ENCODE peak calls at places on chromosomes 11 and 22, in seven cellular contexts. K is cardiac muscle cell, M is upper lobe of right lung, D is tibial nerve, Z is PC-3, P is right cardiac atrium, O is neuronal stem cell. T is an unnamed sample. For H3K9me3, the result is how much of the 10 kb centered on the place peaks cover.

GRCh38 chr11:12761029-12761428 is 86.8 kb downstream of the TEAD1 start:
- DNase-seq in K (no peak), M (no peak), D (no peak), Z (peak), P (no peak), O (no peak), T (no peak)

GRCh38 chr11:27786331-27786730 is 86.1 kb upstream of the BDNF start:
- DNase-seq in K (no peak), M (no peak), D (no peak), Z (no peak), P (no peak), O (no peak), T (no peak)

GRCh38 chr11:26227311-26227710 is 104.6 kb upstream of the ANO3 start:
- DNase-seq in K (peak), M (no peak), D (no peak), Z (peak), P (no peak), O (no peak), T (no peak)

GRCh38 chr11:68009391-68010000 is 631 bp upstream of the ALDH3B1 start:
- DNase-seq in K (no peak), M (peak), D (no peak), Z (peak), P (peak), O (no peak), T (no peak)

GRCh38 chr11:118705111-118705741 is 25.8 kb upstream of the TREH start:
- DNase-seq in K (no peak), M (no peak), D (no peak), Z (no peak), P (peak), O (no peak), T (peak)

GRCh38 chr11:127998421-127998820 is 588.9 kb downstream of the ETS1 start:
- DNase-seq in K (no peak), M (no peak), D (no peak), Z (peak), P (no peak), O (no peak), T (no peak)

GRCh38 chr11:20617346-20617745 is 17.9 kb downstream of the SLC6A5 start:
- DNase-seq in K (no peak), M (no peak), D (no peak), Z (no peak), P (peak), O (no peak), T (no peak)

GRCh38 chr11:27423125-27423524 is 49.5 kb downstream of the LGR4 start:
- DNase-seq in K (no peak), M (no peak), D (no peak), Z (no peak), P (peak), O (no peak), T (no peak)

GRCh38 chr22:49230194-49230577 is 597.5 kb downstream of the BRD1 start:
- DNase-seq in K (peak), M (no peak), D (no peak), Z (no peak), P (no peak), O (peak), T (peak)

GRCh38 chr11:44833869-44834452 is 107.2 kb downstream of the TSPAN18 start:
- DNase-seq in K (no peak), M (no peak), D (no peak), Z (peak), P (no peak), O (peak), T (peak)

GRCh38 chr22:37428649-37429586 is 1.6 kb upstream of the ELFN2 start:
- DNase-seq in K (peak), M (no peak), D (no peak), Z (no peak), P (peak), O (peak), T (peak)

GRCh38 chr11:65954771-65955170 is 6.8 kb upstream of the SART1 start:
- DNase-seq in K (no peak), M (no peak), D (no peak), Z (no peak), P (no peak), O (no peak), T (no peak)

GRCh38 chr22:18070556-18071306 is 7.1 kb upstream of the PEX26 start:
- DNase-seq in K (no peak), M (peak), D (no peak), Z (peak), P (peak), O (no peak), T (peak)

GRCh38 chr11:71252782-71253730 is 679 bp upstream of the SHANK2 start:
- DNase-seq in K (peak), M (peak), D (no peak), Z (peak), P (no peak), O (no peak), T (no peak)

GRCh38 chr11:127618721-127619120 is 618.2 kb upstream of the KIRREL3 start:
- DNase-seq in K (no peak), M (no peak), D (no peak), Z (no peak), P (no peak), O (no peak), T (no peak)

GRCh38 chr11:96055706-96056387 is 131.9 kb upstream of the MTMR2 start:
- DNase-seq in K (no peak), M (no peak), D (no peak), Z (peak), P (no peak), O (peak), T (peak)

GRCh38 chr22:20298803-20299735 is 20.8 kb downstream of the DGCR6L start:
- DNase-seq in K (peak), M (peak), D (peak), Z (peak), P (peak), O (peak), T (peak)

GRCh38 chr22:49992921-49993648 is 19.5 kb downstream of the IL17REL start:
- DNase-seq in K (peak), M (peak), D (peak), Z (peak), P (peak), O (no peak), T (peak)

DNA sequence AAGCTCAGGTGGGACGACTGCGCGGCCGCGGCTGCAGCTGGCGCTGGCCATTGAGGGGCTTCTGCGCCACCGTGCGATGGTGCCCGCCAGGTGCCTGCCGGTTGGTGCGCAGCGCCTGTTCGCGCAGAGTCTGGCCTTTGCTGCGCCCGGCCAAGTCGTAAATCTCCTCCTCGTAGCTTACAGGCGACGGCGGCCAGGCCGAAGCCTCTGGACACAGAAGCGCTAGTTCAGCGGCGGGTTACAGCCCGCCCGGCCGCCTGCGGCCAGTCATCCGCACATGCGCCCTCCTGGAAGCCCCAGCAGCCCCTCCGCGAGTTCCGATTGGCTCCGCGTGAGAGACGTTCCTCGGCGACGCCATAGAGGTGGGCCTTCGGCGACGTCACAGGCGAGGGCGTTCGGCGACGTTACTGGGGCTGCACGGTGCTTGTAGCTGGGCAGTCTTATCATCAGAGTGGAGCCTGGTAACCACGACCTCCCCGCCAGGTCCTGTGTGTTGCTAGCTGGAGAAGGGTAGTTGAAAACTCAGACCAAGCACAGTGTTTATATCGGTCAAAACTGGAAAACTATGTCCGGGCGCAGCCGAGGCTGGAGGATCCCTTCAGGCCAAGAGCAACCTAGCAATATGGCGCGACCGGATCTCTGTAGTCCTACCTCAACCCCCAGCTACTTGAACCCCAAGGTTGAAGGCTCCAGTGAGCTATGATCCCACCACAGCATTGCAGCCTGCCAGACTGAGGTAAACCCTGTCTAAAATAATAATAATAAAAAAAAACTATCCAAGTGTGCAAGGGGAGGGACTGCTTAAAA is 265.7 kb downstream of the OR4C45 start:
- DNase-seq in K (no peak), M (no peak), D (no peak), Z (no peak), P (peak), O (no peak), T (no peak)
- H3K9me3 ChIP-seq in K (under half), M (under half), D (under half), Z (under half), P (under half), O (under half), T (under half)

GRCh38 chr22:47396515-47396914 is 634.1 kb downstream of the TBC1D22A start:
- DNase-seq in K (no peak), M (peak), D (no peak), Z (no peak), P (no peak), O (no peak), T (no peak)

GRCh38 chr22:47395481-47395880 is 633.0 kb downstream of the TBC1D22A start:
- DNase-seq in K (no peak), M (peak), D (no peak), Z (peak), P (no peak), O (no peak), T (no peak)

GRCh38 chr22:47396105-47396504 is 633.7 kb downstream of the TBC1D22A start:
- DNase-seq in K (no peak), M (peak), D (no peak), Z (no peak), P (no peak), O (no peak), T (no peak)

GRCh38 chr22:47393191-47393590 is 630.7 kb downstream of the TBC1D22A start:
- DNase-seq in K (no peak), M (peak), D (no peak), Z (no peak), P (no peak), O (no peak), T (no peak)

GRCh38 chr22:47394504-47395440 is 632.3 kb downstream of the TBC1D22A start:
- DNase-seq in K (no peak), M (peak), D (no peak), Z (no peak), P (no peak), O (no peak), T (no peak)
- H3K9me3 ChIP-seq in K (under half), M (under half), D (under half), Z (under half), P (under half), O (under half), T (under half)

DNA sequence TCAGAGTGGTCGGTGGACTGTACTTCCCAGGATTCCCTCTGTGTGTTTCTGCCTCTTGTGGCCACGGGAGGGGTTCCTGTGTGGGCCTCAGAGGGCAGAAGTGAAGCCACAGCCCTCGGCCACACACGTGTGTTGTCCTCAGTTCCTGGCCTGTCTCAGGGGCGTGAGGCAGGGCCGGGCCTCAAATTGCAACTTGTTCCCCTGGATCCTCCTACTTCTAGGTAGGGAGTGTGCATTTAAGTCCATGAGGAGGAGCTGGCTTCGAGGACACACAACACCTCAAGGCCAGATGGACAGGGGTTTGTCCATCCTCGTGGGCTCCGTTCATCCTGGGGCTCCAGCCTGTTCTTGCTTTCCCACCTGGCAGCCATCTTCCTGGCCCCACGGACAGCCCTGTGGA is 573.0 kb downstream of the TBC1D22A start:
- DNase-seq in K (no peak), M (no peak), D (no peak), Z (no peak), P (no peak), O (no peak), T (no peak)
- H3K9me3 ChIP-seq in K (under half), M (under half), D (under half), Z (under half), P (under half), O (under half), T (under half)

GRCh38 chr22:47902646-47903180 is 1140.3 kb downstream of the TBC1D22A start:
- DNase-seq in K (no peak), M (no peak), D (no peak), Z (no peak), P (no peak), O (no peak), T (no peak)
- H3K9me3 ChIP-seq in K (under half), M (under half), D (under half), Z (under half), P (under half), O (under half), T (under half)

GRCh38 chr11:116861539-116861938 is 24.1 kb upstream of the APOA1 start:
- DNase-seq in K (no peak), M (no peak), D (no peak), Z (peak), P (no peak), O (no peak), T (no peak)
- H3K9me3 ChIP-seq in K (under half), M (under half), D (under half), Z (under half), P (under half), O (under half), T (under half)

DNA sequence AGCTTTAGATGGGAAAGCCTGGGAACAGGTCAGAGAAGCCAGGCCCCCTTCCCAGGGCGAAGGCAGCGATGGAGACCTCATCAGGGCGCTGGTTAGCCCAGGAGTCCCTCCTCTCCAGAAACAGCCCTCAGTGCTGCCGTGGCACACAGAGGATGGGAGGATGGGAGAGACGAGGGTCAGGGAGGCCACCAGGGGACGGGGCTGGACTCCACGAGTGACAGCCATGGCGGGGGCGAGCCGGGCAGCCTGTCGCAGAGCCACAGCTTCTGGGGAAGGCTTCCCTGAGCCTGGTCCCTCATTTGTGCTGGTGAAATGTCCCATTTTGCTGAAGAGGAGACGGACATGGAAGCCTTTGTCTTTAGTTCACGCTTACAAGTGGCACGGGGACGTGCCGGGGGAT is 1390.5 kb downstream of the TBC1D22A start:
- DNase-seq in K (no peak), M (no peak), D (no peak), Z (no peak), P (no peak), O (no peak), T (no peak)
- H3K9me3 ChIP-seq in K (under half), M (under half), D (under half), Z (under half), P (under half), O (under half), T (under half)

GRCh38 chr11:35978891-35979290 is 35.0 kb downstream of the LDLRAD3 start:
- DNase-seq in K (no peak), M (no peak), D (no peak), Z (no peak), P (no peak), O (no peak), T (no peak)

GRCh38 chr11:35978173-35978572 is 34.3 kb downstream of the LDLRAD3 start:
- DNase-seq in K (peak), M (no peak), D (no peak), Z (no peak), P (no peak), O (no peak), T (no peak)

GRCh38 chr11:35976434-35976833 is 32.6 kb downstream of the LDLRAD3 start:
- DNase-seq in K (no peak), M (no peak), D (no peak), Z (no peak), P (no peak), O (no peak), T (no peak)

GRCh38 chr11:35971841-35972422 is 28.1 kb downstream of the LDLRAD3 start:
- DNase-seq in K (no peak), M (no peak), D (no peak), Z (no peak), P (no peak), O (no peak), T (no peak)

GRCh38 chr11:35974878-35975578 is 31.2 kb downstream of the LDLRAD3 start:
- DNase-seq in K (no peak), M (no peak), D (no peak), Z (no peak), P (no peak), O (no peak), T (no peak)
- H3K9me3 ChIP-seq in K (under half), M (under half), D (under half), Z (under half), P (under half), O (half or more), T (under half)

GRCh38 chr11:1415631-1416030 is 25.9 kb downstream of the BRSK2 start:
- DNase-seq in K (no peak), M (no peak), D (no peak), Z (no peak), P (no peak), O (no peak), T (no peak)
- H3K9me3 ChIP-seq in K (under half), M (under half), D (under half), Z (under half), P (under half), O (half or more), T (under half)

DNA sequence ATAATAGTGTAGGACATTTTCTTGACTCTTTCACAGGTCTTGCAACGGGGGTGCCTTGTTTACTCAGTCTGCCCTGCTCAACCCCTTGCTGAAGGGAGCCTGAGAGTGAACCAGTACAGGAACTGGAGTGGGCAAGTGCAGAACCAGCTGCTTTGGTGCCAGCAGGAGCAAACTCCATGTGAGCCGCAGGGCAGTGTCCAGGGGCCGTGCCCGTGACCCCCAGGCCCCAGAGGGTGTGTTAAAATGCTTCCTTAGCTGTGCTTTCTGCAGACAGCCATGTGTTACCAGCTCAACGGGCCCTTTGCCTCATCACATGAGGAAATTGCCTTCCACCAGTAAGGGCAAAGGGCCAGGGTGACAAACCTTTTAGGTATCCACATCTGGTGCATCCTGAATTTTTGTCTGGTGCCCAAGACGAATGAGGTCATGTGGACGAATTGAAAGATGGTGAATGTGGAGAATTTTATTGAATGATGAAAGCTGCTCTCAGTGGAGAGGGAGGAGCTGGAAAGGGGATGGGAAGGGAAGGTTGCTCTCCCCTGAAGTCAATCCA is 53.6 kb upstream of the OR5D13 start:
- DNase-seq in K (no peak), M (no peak), D (no peak), Z (no peak), P (no peak), O (no peak), T (no peak)
- H3K9me3 ChIP-seq in K (under half), M (under half), D (under half), Z (under half), P (under half), O (under half), T (under half)

T was measured in HAP-1.